ENCODE peak calls at places on chromosomes 16 and 17, in nine cellular contexts. X, A, G, L, Y, R, N, W and C are unnamed samples.

GRCh38 chr16:3215601-3216262 is 19.2 kb downstream of the ZNF200 start:
- DNase-seq in X (no peak), A (no peak), G (no peak), L (no peak), Y (no peak), R (no peak), N (no peak), W (no peak), C (no peak)

GRCh38 chr17:79979841-79980215 is 55.8 kb downstream of the TBC1D16 start:
- DNase-seq in X (peak), A (no peak), G (no peak), L (no peak), Y (no peak), R (peak), N (no peak), W (peak), C (no peak)

GRCh38 chr16:66776457-66776856 is 24.9 kb downstream of the TERB1 start:
- DNase-seq in X (no peak), A (no peak), G (no peak), L (no peak), Y (no peak), R (no peak), N (no peak), W (no peak), C (no peak)

GRCh38 chr16:51881731-51882130 is 665.2 kb downstream of the TOX3 start:
- DNase-seq in X (no peak), A (no peak), G (no peak), L (no peak), Y (no peak), R (no peak), N (no peak), W (no peak), C (no peak)

GRCh38 chr17:78351449-78352006 is 8.3 kb downstream of the SOCS3 start:
- DNase-seq in X (peak), A (peak), G (peak), L (peak), Y (peak), R (peak), N (peak), W (peak), C (peak)

GRCh38 chr17:20987511-20987910 is 55.3 kb downstream of the USP22 start:
- DNase-seq in X (peak), A (no peak), G (no peak), L (no peak), Y (no peak), R (no peak), N (no peak), W (peak), C (no peak)

GRCh38 chr17:78995761-78996451 is 13.7 kb downstream of the CANT1 start:
- DNase-seq in X (peak), A (peak), G (no peak), L (peak), Y (peak), R (peak), N (no peak), W (peak), C (no peak)

GRCh38 chr16:12398029-12398735 is 405.5 kb downstream of the CPPED1 start:
- DNase-seq in X (no peak), A (no peak), G (no peak), L (no peak), Y (no peak), R (no peak), N (no peak), W (no peak), C (no peak)

GRCh38 chr17:78836420-78837021 is 4.1 kb downstream of the USP36 start:
- DNase-seq in X (no peak), A (no peak), G (no peak), L (no peak), Y (no peak), R (no peak), N (no peak), W (no peak), C (no peak)

GRCh38 chr16:67551972-67552371 is 10.4 kb upstream of the CTCF start:
- DNase-seq in X (no peak), A (no peak), G (no peak), L (no peak), Y (peak), R (no peak), N (no peak), W (no peak), C (no peak)

GRCh38 chr17:27760069-27760885 is 40.1 kb downstream of the NOS2 start:
- DNase-seq in X (peak), A (peak), G (no peak), L (peak), Y (peak), R (peak), N (peak), W (peak), C (peak)

GRCh38 chr16:24074574-24074973 is 181.6 kb upstream of the CACNG3 start:
- DNase-seq in X (no peak), A (no peak), G (no peak), L (no peak), Y (no peak), R (no peak), N (no peak), W (no peak), C (no peak)

GRCh38 chr17:12041316-12041715 is 20.6 kb downstream of the MAP2K4 start:
- DNase-seq in X (no peak), A (no peak), G (peak), L (no peak), Y (no peak), R (no peak), N (no peak), W (no peak), C (peak)

GRCh38 chr17:71127416-71127815 is 958.1 kb downstream of the KCNJ2 start:
- DNase-seq in X (no peak), A (no peak), G (no peak), L (no peak), Y (no peak), R (no peak), N (no peak), W (no peak), C (no peak)

GRCh38 chr17:19304209-19304608 is 58.3 kb downstream of the B9D1 start:
- DNase-seq in X (no peak), A (peak), G (no peak), L (peak), Y (peak), R (peak), N (peak), W (peak), C (no peak)

GRCh38 chr17:14304222-14304844 is 3.5 kb downstream of the HS3ST3B1 start:
- DNase-seq in X (no peak), A (peak), G (no peak), L (no peak), Y (no peak), R (no peak), N (no peak), W (peak), C (no peak)

GRCh38 chr17:6534846-6535514 is 21.4 kb downstream of the PITPNM3 start:
- DNase-seq in X (peak), A (no peak), G (no peak), L (no peak), Y (no peak), R (no peak), N (no peak), W (peak), C (no peak)

GRCh38 chr17:39576187-39576586 is 31.5 kb downstream of the NEUROD2 start:
- DNase-seq in X (no peak), A (no peak), G (no peak), L (no peak), Y (no peak), R (no peak), N (no peak), W (peak), C (peak)

GRCh38 chr17:19275457-19276082 is 38.4 kb downstream of the EPN2 start:
- DNase-seq in X (no peak), A (no peak), G (no peak), L (no peak), Y (no peak), R (no peak), N (peak), W (no peak), C (no peak)

GRCh38 chr17:47099451-47099986 is 89.6 kb downstream of the CDC27 start:
- DNase-seq in X (no peak), A (no peak), G (no peak), L (no peak), Y (no peak), R (no peak), N (no peak), W (peak), C (no peak)

GRCh38 chr16:46583036-46583435 is 38.1 kb downstream of the SHCBP1 start:
- DNase-seq in X (no peak), A (no peak), G (no peak), L (no peak), Y (no peak), R (no peak), N (no peak), W (no peak), C (no peak)

GRCh38 chr16:50270510-50271147 is 4.3 kb downstream of the ADCY7 start:
- DNase-seq in X (peak), A (no peak), G (no peak), L (no peak), Y (no peak), R (no peak), N (peak), W (no peak), C (no peak)

GRCh38 chr16:24568392-24568791 is 29.0 kb downstream of the RBBP6 start:
- DNase-seq in X (no peak), A (no peak), G (no peak), L (no peak), Y (no peak), R (no peak), N (no peak), W (no peak), C (no peak)

GRCh38 chr17:19762515-19762961 is 14.4 kb upstream of the ALDH3A1 start:
- DNase-seq in X (peak), A (peak), G (no peak), L (peak), Y (peak), R (peak), N (peak), W (peak), C (peak)

GRCh38 chr16:46857261-46857962 is 26.4 kb upstream of the C16orf87 start:
- DNase-seq in X (no peak), A (no peak), G (peak), L (peak), Y (peak), R (peak), N (no peak), W (no peak), C (peak)

GRCh38 chr17:2237521-2237921 is 66.1 kb downstream of the SMG6 start:
- DNase-seq in X (peak), A (no peak), G (no peak), L (no peak), Y (peak), R (peak), N (peak), W (no peak), C (no peak)

GRCh38 chr17:8994319-8994718 is 27.0 kb upstream of the NTN1 start:
- DNase-seq in X (peak), A (peak), G (peak), L (peak), Y (peak), R (peak), N (peak), W (peak), C (no peak)

GRCh38 chr16:68908000-68908313 is 64.6 kb downstream of the TANGO6 start:
- DNase-seq in X (no peak), A (no peak), G (no peak), L (no peak), Y (no peak), R (no peak), N (no peak), W (no peak), C (no peak)

GRCh38 chr16:85245307-85246172 is 133.3 kb upstream of the CIBAR2 start:
- DNase-seq in X (no peak), A (peak), G (peak), L (peak), Y (peak), R (peak), N (peak), W (peak), C (peak)

GRCh38 chr17:3870871-3871306 is 22.0 kb downstream of the CAMKK1 start:
- DNase-seq in X (no peak), A (no peak), G (no peak), L (peak), Y (peak), R (no peak), N (no peak), W (no peak), C (no peak)

GRCh38 chr16:85446846-85447656 is 166.1 kb upstream of the GSE1 start:
- DNase-seq in X (no peak), A (no peak), G (no peak), L (no peak), Y (no peak), R (peak), N (no peak), W (no peak), C (no peak)

GRCh38 chr16:9275386-9275785 is 183.9 kb downstream of the HAPSTR1 start:
- DNase-seq in X (no peak), A (no peak), G (no peak), L (no peak), Y (no peak), R (no peak), N (no peak), W (no peak), C (peak)

GRCh38 chr17:82231562-82232321 is 2.9 kb downstream of the SLC16A3 start:
- DNase-seq in X (peak), A (peak), G (no peak), L (peak), Y (peak), R (peak), N (peak), W (peak), C (no peak)

DNA sequence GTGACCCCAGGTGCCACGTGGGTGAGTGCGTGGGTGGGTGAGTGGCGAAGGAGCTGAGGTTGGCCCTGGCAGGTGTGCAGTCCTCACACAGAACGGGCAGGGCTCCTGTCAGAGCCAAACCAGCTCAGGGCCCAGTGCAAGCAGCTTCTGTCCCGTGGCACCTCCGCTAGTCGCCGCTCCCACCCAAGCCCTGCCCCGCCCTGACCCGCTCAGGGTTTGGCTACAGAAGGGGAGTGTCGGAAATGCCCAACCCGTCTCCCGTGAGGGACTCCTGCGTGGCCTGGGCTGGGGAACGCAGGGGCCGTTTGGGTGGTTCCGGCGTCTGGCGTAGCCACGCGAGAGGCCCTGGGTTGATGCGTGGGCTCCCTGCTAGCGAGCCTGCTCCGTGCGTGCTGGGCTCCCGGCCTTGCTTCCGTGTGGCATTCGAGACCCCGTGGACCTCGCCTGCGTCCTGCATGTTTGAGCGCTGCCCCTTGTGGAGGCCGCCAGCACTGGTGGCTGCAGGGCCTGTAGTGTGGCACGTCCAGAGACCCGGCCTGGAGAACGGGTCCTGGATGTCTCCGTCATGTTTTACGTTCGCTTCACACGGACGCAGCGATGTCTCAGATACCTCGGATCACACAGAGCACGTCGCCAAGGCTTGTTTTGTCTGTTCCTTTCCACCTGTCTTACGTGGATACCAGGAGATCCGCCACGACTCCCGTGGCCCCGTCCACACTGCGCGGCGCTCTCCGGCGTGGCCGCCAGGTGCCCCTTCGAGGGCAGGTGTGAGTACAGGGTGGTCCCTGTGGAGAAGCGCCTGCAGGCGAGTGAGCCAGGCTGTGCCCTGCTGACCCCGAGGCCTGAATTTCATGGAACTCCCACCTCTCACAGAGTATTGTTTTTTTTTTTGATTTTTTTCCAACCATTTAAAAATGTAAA is 10.2 kb downstream of the CAPN15 start:
- DNase-seq in X (no peak), A (no peak), G (no peak), L (no peak), Y (no peak), R (no peak), N (no peak), W (no peak), C (no peak)
- TF ChIP-seq CTCF in X (no peak), A (no peak), G (no peak), L (peak), Y (no peak), R (no peak), N (no peak), W (peak), C (no peak)

GRCh38 chr16:55490301-55490700 is 11.3 kb downstream of the MMP2 start:
- DNase-seq in X (no peak), A (no peak), G (no peak), L (no peak), Y (no peak), R (no peak), N (no peak), W (peak), C (no peak)

GRCh38 chr16:55487048-55487803 is 8.2 kb downstream of the MMP2 start:
- DNase-seq in X (peak), A (no peak), G (peak), L (peak), Y (no peak), R (no peak), N (peak), W (no peak), C (no peak)

GRCh38 chr16:55489956-55490265 is 10.9 kb downstream of the MMP2 start:
- DNase-seq in X (no peak), A (no peak), G (no peak), L (no peak), Y (no peak), R (no peak), N (no peak), W (no peak), C (no peak)

GRCh38 chr16:55489119-55489955 is 10.3 kb downstream of the MMP2 start:
- DNase-seq in X (no peak), A (no peak), G (no peak), L (no peak), Y (no peak), R (no peak), N (no peak), W (peak), C (no peak)

DNA sequence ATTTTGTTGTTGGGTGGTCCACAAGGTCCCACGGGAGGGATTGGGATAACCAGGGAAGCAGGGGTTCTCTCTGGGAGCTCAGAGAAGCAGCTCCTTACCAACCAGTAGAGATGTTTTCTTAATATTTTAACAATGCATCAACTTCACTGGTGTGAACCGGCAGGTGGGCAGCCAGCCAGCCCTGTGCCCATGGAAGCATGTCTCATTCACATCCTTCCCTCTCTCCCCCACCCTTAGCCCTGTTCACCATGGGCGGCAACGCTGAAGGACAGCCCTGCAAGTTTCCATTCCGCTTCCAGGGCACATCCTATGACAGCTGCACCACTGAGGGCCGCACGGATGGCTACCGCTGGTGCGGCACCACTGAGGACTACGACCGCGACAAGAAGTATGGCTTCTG is 9.3 kb downstream of the MMP2 start:
- DNase-seq in X (peak), A (no peak), G (no peak), L (no peak), Y (no peak), R (no peak), N (no peak), W (peak), C (no peak)
- H3K27ac ChIP-seq in X (no peak), A (no peak), G (no peak), L (no peak), Y (peak), R (no peak), N (no peak), W (no peak), C (no peak)

GRCh38 chr16:56203052-56203451 is 11.8 kb downstream of the GNAO1 start:
- DNase-seq in X (no peak), A (no peak), G (no peak), L (peak), Y (no peak), R (no peak), N (no peak), W (peak), C (no peak)

GRCh38 chr16:56199164-56199563 is 7.9 kb downstream of the GNAO1 start:
- DNase-seq in X (no peak), A (no peak), G (no peak), L (no peak), Y (no peak), R (no peak), N (no peak), W (no peak), C (no peak)

GRCh38 chr16:56204836-56205235 is 13.5 kb downstream of the GNAO1 start:
- DNase-seq in X (no peak), A (no peak), G (no peak), L (no peak), Y (no peak), R (no peak), N (no peak), W (no peak), C (no peak)

GRCh38 chr16:56201030-56201429 is 9.7 kb downstream of the GNAO1 start:
- DNase-seq in X (no peak), A (no peak), G (no peak), L (no peak), Y (no peak), R (no peak), N (no peak), W (no peak), C (no peak)

DNA sequence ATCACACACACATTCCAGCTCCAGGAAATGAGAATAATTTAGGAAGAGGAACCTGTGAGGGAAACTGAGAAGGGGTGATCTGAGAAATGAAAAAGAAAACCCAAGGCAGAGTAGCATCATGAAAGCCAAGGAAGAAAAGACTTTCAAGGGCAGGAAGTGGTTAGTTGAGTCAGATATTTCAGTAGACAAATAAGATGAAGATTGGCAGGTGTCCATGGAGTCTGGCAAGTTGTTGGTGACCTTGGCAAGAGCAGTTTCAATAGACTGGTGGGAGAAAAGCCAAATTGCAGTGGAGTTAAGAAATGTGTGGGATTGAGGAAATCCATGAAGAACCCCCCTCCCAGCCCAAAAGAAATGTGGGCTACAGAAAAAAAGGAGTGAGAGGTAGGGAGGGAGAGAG is 10.7 kb downstream of the GNAO1 start:
- DNase-seq in X (no peak), A (no peak), G (no peak), L (no peak), Y (no peak), R (no peak), N (no peak), W (no peak), C (no peak)
- TF ChIP-seq CTCF in X (no peak), A (no peak), G (no peak), L (no peak), Y (no peak), R (no peak), N (no peak), W (no peak), C (no peak)

GRCh38 chr16:82585675-82586074 is 41.1 kb upstream of the CDH13 start:
- DNase-seq in X (no peak), A (no peak), G (no peak), L (no peak), Y (no peak), R (no peak), N (no peak), W (no peak), C (no peak)
- H3K27ac ChIP-seq in X (no peak), A (no peak), G (no peak), L (no peak), Y (no peak), R (no peak), N (no peak), W (no peak), C (no peak)